ENCODE peak calls at places on chromosome 12, in six cellular contexts. One of them, this sample, is unnamed.
A peak's percentile ranks its signal among the peaks of the same experiment; 100 is the strongest.

GRCh38 chr12:64104376-64104775 is 117.7 kb downstream of the KICS2 start:
- DNase-seq in Right ventricle myocardium superior: no peak
- DNase-seq in activated effector memory CD4-positive, alpha-beta T cell treated with anti-CD3 and anti-CD28 coated beads, Interleukin-2, amount 50 U/mL, for 16 hours: no peak
- DNase-seq in activated CD4-positive, alpha-beta T cell treated with anti-CD3 and anti-CD28 coated beads for 36 hours: no peak
- DNase-seq in hepatic stellate cell: no peak
- DNase-seq in naive thymus-derived CD4-positive, alpha-beta T cell: no peak
- DNase-seq in this sample: no peak

GRCh38 chr12:52175411-52176350 is 16.1 kb downstream of the KRT80 start:
- DNase-seq in Right ventricle myocardium superior: no peak
- DNase-seq in activated effector memory CD4-positive, alpha-beta T cell treated with anti-CD3 and anti-CD28 coated beads, Interleukin-2, amount 50 U/mL, for 16 hours: no peak
- DNase-seq in activated CD4-positive, alpha-beta T cell treated with anti-CD3 and anti-CD28 coated beads for 36 hours: no peak
- DNase-seq in hepatic stellate cell: no peak
- DNase-seq in naive thymus-derived CD4-positive, alpha-beta T cell: no peak
- DNase-seq in this sample: no peak

GRCh38 chr12:24711056-24711455 is 237.8 kb downstream of the BCAT1 start:
- DNase-seq in Right ventricle myocardium superior: no peak
- DNase-seq in activated effector memory CD4-positive, alpha-beta T cell treated with anti-CD3 and anti-CD28 coated beads, Interleukin-2, amount 50 U/mL, for 16 hours: no peak
- DNase-seq in activated CD4-positive, alpha-beta T cell treated with anti-CD3 and anti-CD28 coated beads for 36 hours: no peak
- DNase-seq in hepatic stellate cell: no peak
- DNase-seq in naive thymus-derived CD4-positive, alpha-beta T cell: no peak
- DNase-seq in this sample: no peak

GRCh38 chr12:67042697-67043131 is 226.4 kb upstream of the CAND1 start:
- DNase-seq in Right ventricle myocardium superior: no peak
- DNase-seq in activated effector memory CD4-positive, alpha-beta T cell treated with anti-CD3 and anti-CD28 coated beads, Interleukin-2, amount 50 U/mL, for 16 hours: no peak
- DNase-seq in activated CD4-positive, alpha-beta T cell treated with anti-CD3 and anti-CD28 coated beads for 36 hours: no peak
- DNase-seq in hepatic stellate cell: no peak
- DNase-seq in naive thymus-derived CD4-positive, alpha-beta T cell: no peak
- DNase-seq in this sample: peak; percentile 1

GRCh38 chr12:27018071-27018470 is 3.9 kb upstream of the TM7SF3 start:
- DNase-seq in Right ventricle myocardium superior: no peak
- DNase-seq in activated effector memory CD4-positive, alpha-beta T cell treated with anti-CD3 and anti-CD28 coated beads, Interleukin-2, amount 50 U/mL, for 16 hours: no peak
- DNase-seq in activated CD4-positive, alpha-beta T cell treated with anti-CD3 and anti-CD28 coated beads for 36 hours: no peak
- DNase-seq in hepatic stellate cell: no peak
- DNase-seq in naive thymus-derived CD4-positive, alpha-beta T cell: no peak
- DNase-seq in this sample: no peak

GRCh38 chr12:22228022-22228875 is 106.3 kb downstream of the ST8SIA1 start:
- DNase-seq in Right ventricle myocardium superior: no peak
- DNase-seq in activated effector memory CD4-positive, alpha-beta T cell treated with anti-CD3 and anti-CD28 coated beads, Interleukin-2, amount 50 U/mL, for 16 hours: no peak
- DNase-seq in activated CD4-positive, alpha-beta T cell treated with anti-CD3 and anti-CD28 coated beads for 36 hours: no peak
- DNase-seq in hepatic stellate cell: peak; percentile 23
- DNase-seq in naive thymus-derived CD4-positive, alpha-beta T cell: no peak
- DNase-seq in this sample: peak; percentile 60

GRCh38 chr12:122947352-122947792 is 18.9 kb downstream of the ABCB9 start:
- DNase-seq in Right ventricle myocardium superior: peak; percentile 66
- DNase-seq in activated effector memory CD4-positive, alpha-beta T cell treated with anti-CD3 and anti-CD28 coated beads, Interleukin-2, amount 50 U/mL, for 16 hours: no peak
- DNase-seq in activated CD4-positive, alpha-beta T cell treated with anti-CD3 and anti-CD28 coated beads for 36 hours: no peak
- DNase-seq in hepatic stellate cell: no peak
- DNase-seq in naive thymus-derived CD4-positive, alpha-beta T cell: no peak
- DNase-seq in this sample: no peak

GRCh38 chr12:2244013-2244861 is 191.4 kb downstream of the CACNA1C start:
- DNase-seq in Right ventricle myocardium superior: no peak
- DNase-seq in activated effector memory CD4-positive, alpha-beta T cell treated with anti-CD3 and anti-CD28 coated beads, Interleukin-2, amount 50 U/mL, for 16 hours: no peak
- DNase-seq in activated CD4-positive, alpha-beta T cell treated with anti-CD3 and anti-CD28 coated beads for 36 hours: no peak
- DNase-seq in hepatic stellate cell: peak; percentile 89
- DNase-seq in naive thymus-derived CD4-positive, alpha-beta T cell: no peak
- DNase-seq in this sample: peak; percentile 97

GRCh38 chr12:2344892-2345291 is 292.1 kb downstream of the CACNA1C start:
- DNase-seq in Right ventricle myocardium superior: no peak
- DNase-seq in activated effector memory CD4-positive, alpha-beta T cell treated with anti-CD3 and anti-CD28 coated beads, Interleukin-2, amount 50 U/mL, for 16 hours: no peak
- DNase-seq in activated CD4-positive, alpha-beta T cell treated with anti-CD3 and anti-CD28 coated beads for 36 hours: no peak
- DNase-seq in hepatic stellate cell: no peak
- DNase-seq in naive thymus-derived CD4-positive, alpha-beta T cell: no peak
- DNase-seq in this sample: no peak

GRCh38 chr12:52622349-52622748 is 4.0 kb upstream of the KRT73 start:
- DNase-seq in Right ventricle myocardium superior: no peak
- DNase-seq in activated effector memory CD4-positive, alpha-beta T cell treated with anti-CD3 and anti-CD28 coated beads, Interleukin-2, amount 50 U/mL, for 16 hours: no peak
- DNase-seq in activated CD4-positive, alpha-beta T cell treated with anti-CD3 and anti-CD28 coated beads for 36 hours: no peak
- DNase-seq in hepatic stellate cell: no peak
- DNase-seq in naive thymus-derived CD4-positive, alpha-beta T cell: no peak
- DNase-seq in this sample: no peak

GRCh38 chr12:50458606-50459005 is 46.2 kb upstream of the DIP2B start:
- DNase-seq in Right ventricle myocardium superior: no peak
- DNase-seq in activated effector memory CD4-positive, alpha-beta T cell treated with anti-CD3 and anti-CD28 coated beads, Interleukin-2, amount 50 U/mL, for 16 hours: no peak
- DNase-seq in activated CD4-positive, alpha-beta T cell treated with anti-CD3 and anti-CD28 coated beads for 36 hours: no peak
- DNase-seq in hepatic stellate cell: peak; percentile 4
- DNase-seq in naive thymus-derived CD4-positive, alpha-beta T cell: no peak
- DNase-seq in this sample: peak; percentile 47

GRCh38 chr12:4270670-4271432 is 2.7 kb upstream of the CCND2 start:
- DNase-seq in Right ventricle myocardium superior: peak; percentile 77
- DNase-seq in activated effector memory CD4-positive, alpha-beta T cell treated with anti-CD3 and anti-CD28 coated beads, Interleukin-2, amount 50 U/mL, for 16 hours: peak; percentile 82
- DNase-seq in activated CD4-positive, alpha-beta T cell treated with anti-CD3 and anti-CD28 coated beads for 36 hours: peak; percentile 67
- DNase-seq in hepatic stellate cell: no peak
- DNase-seq in naive thymus-derived CD4-positive, alpha-beta T cell: peak; percentile 48
- DNase-seq in this sample: no peak

GRCh38 chr12:114238808-114239207 is 167.1 kb downstream of the TBX5 start:
- DNase-seq in Right ventricle myocardium superior: peak; percentile 60
- DNase-seq in activated effector memory CD4-positive, alpha-beta T cell treated with anti-CD3 and anti-CD28 coated beads, Interleukin-2, amount 50 U/mL, for 16 hours: no peak
- DNase-seq in activated CD4-positive, alpha-beta T cell treated with anti-CD3 and anti-CD28 coated beads for 36 hours: no peak
- DNase-seq in hepatic stellate cell: no peak
- DNase-seq in naive thymus-derived CD4-positive, alpha-beta T cell: no peak
- DNase-seq in this sample: no peak